ENCODE peak calls at places on chromosomes 11 and 22, in five cellular contexts. I is esophagus squamous epithelium, W is uterus, P is HCT116, A is lower leg skin. Y is an unnamed sample.

GRCh38 chr11:114273071-114273470 is 23.1 kb upstream of the NNMT start:
- DNase-seq in I (no peak), W (no peak), P (no peak), A (no peak), Y (no peak)

GRCh38 chr11:100105605-100106358 is 581.3 kb upstream of the ARHGAP42 start:
- DNase-seq in I (no peak), W (no peak), P (no peak), A (no peak), Y (no peak)

GRCh38 chr22:43273902-43274484 is 69.2 kb downstream of the SCUBE1 start:
- DNase-seq in I (no peak), W (peak; percentile 50), P (peak; percentile 47), A (no peak), Y (no peak)

GRCh38 chr22:43852605-43853327 is 9.5 kb downstream of the SULT4A1 start:
- DNase-seq in I (no peak), W (peak; percentile 7), P (no peak), A (no peak), Y (no peak)

GRCh38 chr11:8271106-8271886 is 7.6 kb upstream of the LMO1 start:
- DNase-seq in I (no peak), W (no peak), P (no peak), A (no peak), Y (no peak)

GRCh38 chr11:43575931-43576833 is 104.4 kb upstream of the HSD17B12 start:
- DNase-seq in I (no peak), W (no peak), P (no peak), A (no peak), Y (no peak)

GRCh38 chr22:26610072-26610958 is 7.5 kb downstream of the CRYBB1 start:
- DNase-seq in I (no peak), W (no peak), P (no peak), A (no peak), Y (no peak)

GRCh38 chr11:68254421-68254820 is 17.4 kb downstream of the C11orf24 start:
- DNase-seq in I (no peak), W (no peak), P (no peak), A (no peak), Y (no peak)

GRCh38 chr11:108591893-108592292 is 1.7 kb downstream of the EXPH5 start:
- DNase-seq in I (no peak), W (no peak), P (no peak), A (no peak), Y (no peak)

GRCh38 chr11:123193742-123194141 is 1.3 kb downstream of the CLMP start:
- DNase-seq in I (no peak), W (no peak), P (no peak), A (no peak), Y (no peak)

GRCh38 chr11:61460474-61460881 is 30.6 kb downstream of the SDHAF2 start:
- DNase-seq in I (no peak), W (peak; percentile 45), P (no peak), A (no peak), Y (peak; percentile 18)

GRCh38 chr22:38353142-38353629 is 36.0 kb upstream of the CSNK1E start:
- DNase-seq in I (no peak), W (peak; percentile 79), P (peak; percentile 8), A (peak; percentile 37), Y (peak; percentile 43)

GRCh38 chr11:19571906-19572305 is 140.7 kb upstream of the NAV2 start:
- DNase-seq in I (no peak), W (no peak), P (no peak), A (no peak), Y (no peak)

GRCh38 chr11:36339899-36340298 is 43.8 kb downstream of the PRR5L start:
- DNase-seq in I (no peak), W (no peak), P (no peak), A (no peak), Y (no peak)

GRCh38 chr11:57349491-57350274 is 11.5 kb downstream of the P2RX3 start:
- DNase-seq in I (no peak), W (peak; percentile 75), P (peak; percentile 26), A (no peak), Y (peak; percentile 74)

GRCh38 chr11:35237860-35238715 is 99.1 kb downstream of the CD44 start:
- DNase-seq in I (no peak), W (no peak), P (peak; percentile 80), A (peak; percentile 44), Y (no peak)

GRCh38 chr11:120078397-120078796 is 59.5 kb downstream of the TRIM29 start:
- DNase-seq in I (no peak), W (no peak), P (no peak), A (no peak), Y (no peak)

GRCh38 chr11:57390535-57390934 is at the start of gene PRG2:
- DNase-seq in I (no peak), W (no peak), P (no peak), A (no peak), Y (no peak)

GRCh38 chr11:94776351-94777321 is 8.5 kb downstream of the AMOTL1 start:
- DNase-seq in I (no peak), W (peak; percentile 37), P (no peak), A (peak; percentile 32), Y (no peak)

GRCh38 chr11:131760191-131760951 is 390.0 kb downstream of the NTM start:
- DNase-seq in I (no peak), W (no peak), P (no peak), A (no peak), Y (no peak)

GRCh38 chr22:50626314-50626855 is 1.6 kb downstream of the ARSA start:
- DNase-seq in I (no peak), W (no peak), P (no peak), A (no peak), Y (no peak)

DNA sequence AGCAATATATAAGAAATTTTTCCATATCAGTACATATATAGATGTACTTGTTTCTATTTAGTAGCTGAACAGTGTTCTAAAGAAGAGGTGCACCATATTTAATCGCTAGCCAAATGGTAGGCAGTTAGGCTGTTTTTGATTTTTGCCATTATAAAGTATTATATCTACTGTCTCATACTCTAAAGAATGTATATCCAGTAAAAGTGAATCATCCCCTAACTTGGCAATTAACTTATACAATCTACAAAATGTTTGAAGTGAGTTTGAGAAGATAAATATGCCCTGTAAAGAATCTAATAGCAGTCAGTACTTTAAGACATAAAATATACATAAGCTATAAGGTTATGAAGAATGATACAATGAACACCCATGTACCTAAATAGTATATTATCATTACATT is 291.5 kb downstream of the SWAP70 start:
- DNase-seq in I (no peak), W (no peak), P (no peak), A (no peak), Y (no peak)
- TF ChIP-seq POLR2A in I (no peak), W (no peak), P (no peak), A (no peak), Y (no peak)

DNA sequence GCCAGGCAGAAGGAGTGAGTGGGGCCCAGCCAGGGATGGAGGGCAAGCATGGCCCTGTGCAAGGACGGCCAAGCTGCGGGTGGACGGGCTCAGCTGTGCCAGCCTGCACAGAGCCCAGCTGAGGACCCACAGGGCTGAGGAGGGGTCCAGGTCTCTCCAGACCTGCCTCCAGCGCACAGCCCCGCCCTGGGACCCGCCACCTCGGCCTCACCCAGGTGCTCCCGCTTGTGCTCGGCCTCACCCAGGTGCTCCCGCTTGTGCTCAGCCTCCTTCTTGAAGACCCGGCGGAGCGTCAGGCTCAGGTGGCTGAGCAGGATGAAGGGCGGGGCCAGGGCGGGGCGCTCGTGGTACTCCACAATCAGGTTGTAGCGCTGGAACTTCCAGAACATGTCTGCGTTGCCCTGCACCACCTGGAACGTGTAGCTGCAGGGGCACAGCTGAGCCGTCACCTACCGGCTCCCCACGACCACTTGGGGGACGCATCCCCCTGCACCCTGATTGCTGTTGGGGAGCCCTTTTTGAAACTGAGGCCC is 6.4 kb downstream of the TSSC4 start:
- DNase-seq in I (no peak), W (no peak), P (no peak), A (no peak), Y (no peak)
- TF ChIP-seq POLR2A in I (no peak), W (no peak), P (no peak), A (no peak), Y (no peak)

DNA sequence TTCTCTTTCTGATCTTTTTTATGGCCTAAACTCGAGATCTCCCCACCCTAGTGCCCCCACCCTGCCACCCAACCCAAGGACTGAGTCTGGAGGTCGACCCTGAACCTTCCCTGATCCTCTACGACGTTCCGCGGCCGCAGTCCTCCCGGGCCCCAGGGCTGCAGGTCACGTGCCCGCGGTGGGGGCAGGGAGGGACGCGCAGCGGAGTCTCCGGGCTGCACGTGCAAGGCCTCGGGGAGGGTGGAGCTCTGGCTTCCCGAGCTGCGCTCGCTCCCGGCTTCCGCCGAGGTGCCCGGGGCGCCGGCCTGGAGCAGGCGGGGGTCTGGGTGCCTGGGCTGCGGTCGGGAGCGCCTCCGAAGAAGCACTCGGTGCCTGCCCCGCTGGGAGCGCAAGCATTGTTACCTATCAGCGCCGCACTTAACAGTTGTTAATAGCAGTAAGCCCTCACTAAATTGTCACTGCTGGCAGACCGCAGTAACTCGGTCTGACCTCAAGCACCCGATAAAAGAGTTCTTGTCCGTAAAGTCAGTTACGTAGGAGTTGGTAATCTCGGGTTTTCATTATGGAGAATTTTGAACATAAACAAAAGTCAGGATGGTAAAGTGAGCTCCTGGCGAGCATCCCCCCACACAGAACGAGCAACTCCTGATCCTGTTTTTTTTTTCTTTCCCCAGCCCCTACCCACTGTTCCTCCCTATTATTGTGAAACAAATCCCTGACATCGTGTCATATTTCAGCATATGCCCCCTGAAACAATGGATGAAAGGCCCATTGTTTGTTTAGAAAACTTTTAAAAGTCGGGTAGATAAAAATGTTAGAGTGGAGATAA is 69.7 kb upstream of the EP300 start:
- DNase-seq in I (peak; percentile 45), W (peak; percentile 94), P (peak; percentile 69), A (peak; percentile 91), Y (peak; percentile 89)
- TF ChIP-seq POLR2A in I (no peak), W (peak; percentile 69), P (peak; percentile 52), A (no peak), Y (peak; percentile 87)

DNA sequence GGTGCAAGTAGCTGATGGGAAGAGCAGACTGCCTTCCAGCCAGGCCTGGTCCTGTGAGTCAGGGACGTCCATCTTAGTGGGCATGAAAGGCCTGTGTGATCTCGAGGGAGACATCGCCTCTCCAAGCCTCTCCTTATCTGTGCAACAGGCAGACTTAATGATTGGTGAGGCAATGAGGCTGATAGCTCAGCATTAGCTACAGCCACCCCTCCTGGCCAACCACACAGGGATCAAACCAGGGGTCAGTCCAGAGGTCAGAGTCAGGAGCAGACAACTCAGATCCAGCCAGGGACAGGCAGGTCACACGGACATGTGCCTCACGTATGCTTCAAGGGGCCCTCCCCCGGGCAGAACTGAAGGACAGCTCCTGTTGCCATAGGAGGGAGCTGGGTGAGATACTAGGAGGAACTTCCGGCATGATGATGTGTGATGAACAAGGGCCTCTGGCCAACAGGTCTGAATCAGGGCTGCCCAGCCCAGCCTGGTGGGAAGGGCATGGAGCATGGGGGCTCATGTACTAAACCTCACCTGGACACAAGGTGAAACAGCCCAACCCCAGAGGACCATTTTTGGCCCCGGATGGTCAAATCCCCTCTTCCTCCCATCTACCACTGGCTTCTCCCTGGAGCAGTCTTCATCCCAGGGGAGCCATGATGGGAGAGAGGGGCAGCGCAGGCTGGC is 2.8 kb upstream of the APOC3 start:
- DNase-seq in I (no peak), W (no peak), P (no peak), A (no peak), Y (no peak)
- TF ChIP-seq POLR2A in I (no peak), W (no peak), P (no peak), A (no peak), Y (no peak)

GRCh38 chr11:64887757-64888405 is 9.5 kb upstream of the EHD1 start:
- DNase-seq in I (no peak), W (peak; percentile 83), P (peak; percentile 39), A (no peak), Y (peak; percentile 68)
- TF ChIP-seq POLR2A in I (no peak), W (peak; percentile 26), P (peak; percentile 40), A (no peak), Y (no peak)

Y was measured in tibial nerve.